ENCODE peak calls at places on chromosomes 2 and 18, in five cellular contexts. B is IMR-90, I is ELR, A is LHCN-M2, C is SK-MEL-5. P is an unnamed sample.

GRCh38 chr2:18187214-18187613 is 308.7 kb downstream of the KCNS3 start:
- DNase-seq in I (no peak), B (peak), A (no peak), C (no peak), P (no peak)

GRCh38 chr2:45102141-45102540 is 92.9 kb upstream of the SIX2 start:
- DNase-seq in B (no peak), I (peak), A (no peak), C (no peak), P (no peak)

GRCh38 chr18:62778976-62779869 is 63.9 kb downstream of the PHLPP1 start:
- DNase-seq in A (no peak), I (no peak), B (no peak), C (no peak), P (no peak)

GRCh38 chr2:64905338-64906024 is 83.7 kb upstream of the SLC1A4 start:
- DNase-seq in I (no peak), B (no peak), A (no peak), C (no peak), P (peak)

GRCh38 chr2:108575132-108575966 is 41.1 kb downstream of the LIMS1 start:
- DNase-seq in A (peak), B (peak), C (no peak), I (peak), P (no peak)

GRCh38 chr18:55280515-55280914 is 307.5 kb downstream of the TCF4 start:
- DNase-seq in A (peak), I (no peak), C (no peak), B (peak), P (no peak)

GRCh38 chr2:235263205-235264120 is 230.4 kb upstream of the AGAP1 start:
- DNase-seq in C (peak), A (peak), I (peak), B (peak), P (no peak)

GRCh38 chr2:55581875-55582547 is 35.4 kb downstream of the PPP4R3B start:
- DNase-seq in C (peak), B (peak), A (peak), I (no peak), P (no peak)

GRCh38 chr2:235511187-235511661 is 17.4 kb downstream of the AGAP1 start:
- DNase-seq in I (peak), A (peak), B (peak), C (no peak), P (no peak)

GRCh38 chr2:238259085-238260020 is 19.5 kb upstream of the HES6 start:
- DNase-seq in A (no peak), B (no peak), I (no peak), C (no peak), P (peak)

GRCh38 chr2:100320547-100321180 is 1.6 kb downstream of the LONRF2 start:
- DNase-seq in B (no peak), C (peak), A (no peak), I (no peak), P (no peak)

GRCh38 chr2:131016826-131017596 is 76.2 kb downstream of the FAM168B start:
- DNase-seq in A (no peak), B (peak), C (no peak), I (peak), P (no peak)

GRCh38 chr2:9261231-9261883 is 54.7 kb downstream of the ASAP2 start:
- DNase-seq in C (peak), B (no peak), A (no peak), I (no peak), P (peak)

GRCh38 chr2:206693399-206694137 is 24.6 kb downstream of the DYTN start:
- DNase-seq in C (peak), A (peak), I (peak), B (peak), P (peak)

GRCh38 chr2:238847841-238848565 is at the start of gene TWIST2:
- DNase-seq in I (peak), C (no peak), A (peak), B (peak), P (peak)

GRCh38 chr2:231711677-231712461 is 3.5 kb downstream of the PTMA start:
- DNase-seq in C (no peak), B (no peak), I (no peak), A (no peak), P (peak)

GRCh38 chr2:211085056-211085680 is 528.8 kb downstream of the CPS1 start:
- DNase-seq in A (peak), C (peak), I (peak), B (peak), P (peak)

GRCh38 chr2:174631009-174631981 is 33.7 kb upstream of the WIPF1 start:
- DNase-seq in C (no peak), B (peak), I (peak), A (peak), P (no peak)

GRCh38 chr18:77012751-77013550 is 119.6 kb downstream of the MBP start:
- DNase-seq in A (no peak), B (no peak), I (no peak), C (peak), P (no peak)